ENCODE peak calls at places on chromosomes 2 and 18, in four cellular contexts. V is activated gamma-delta T cell treated with Interleukin-2 at 50 U/mL for 16 hours; A is iPS-NIHi11; S is stimulated activated CD4-positive, alpha-beta T cell treated with anti-CD3 and anti-CD28 coated beads, Interleukin-2, amount 100 ng/mL, for 24 hours. U is an unnamed sample.

GRCh38 chr2:101232770-101233169 is 19.9 kb upstream of the CNOT11 start:
- DNase-seq in V (no peak), A (no peak), S (no peak), U (no peak)

GRCh38 chr2:211611061-211611518 is 927.5 kb downstream of the ERBB4 start:
- DNase-seq in V (no peak), A (no peak), S (peak; percentile 17), U (no peak)

GRCh38 chr2:84958135-84959044 is 12.6 kb upstream of the KCMF1 start:
- DNase-seq in V (no peak), A (peak; percentile 74), S (no peak), U (peak; percentile 36)

GRCh38 chr2:232292395-232293154 is 86.0 kb upstream of the ALPP start:
- DNase-seq in V (peak; percentile 40), A (peak; percentile 80), S (peak; percentile 52), U (peak; percentile 43)

GRCh38 chr2:37061312-37061711 is 22.9 kb downstream of the HEATR5B start:
- DNase-seq in V (no peak), A (no peak), S (no peak), U (no peak)

GRCh38 chr2:1990151-1990589 is 245.9 kb upstream of the PXDN start:
- DNase-seq in V (no peak), A (no peak), S (no peak), U (no peak)

GRCh38 chr2:202377308-202377736 is 1.2 kb downstream of the BMPR2 start:
- DNase-seq in V (no peak), A (peak; percentile 46), S (peak; percentile 25), U (peak; percentile 30)

GRCh38 chr18:7871560-7872456 is 304.7 kb downstream of the PTPRM start:
- DNase-seq in V (no peak), A (no peak), S (no peak), U (no peak)

GRCh38 chr2:170177950-170178781 is at the start of gene MYO3B:
- DNase-seq in V (no peak), A (no peak), S (no peak), U (no peak)

GRCh38 chr18:24089059-24089458 is 49.8 kb upstream of the CABYR start:
- DNase-seq in V (no peak), A (no peak), S (no peak), U (no peak)

GRCh38 chr2:138589663-138590062 is 88.1 kb downstream of the SPOPL start:
- DNase-seq in V (no peak), A (no peak), S (no peak), U (no peak)

GRCh38 chr2:219155054-219155644 is 5.5 kb downstream of the NHEJ1 start:
- DNase-seq in V (peak; percentile 23), A (peak; percentile 70), S (peak; percentile 44), U (no peak)

GRCh38 chr2:217065695-217066405 is 206.0 kb upstream of the TNP1 start:
- DNase-seq in V (no peak), A (no peak), S (no peak), U (no peak)

GRCh38 chr2:19312949-19313348 is 45.5 kb downstream of the OSR1 start:
- DNase-seq in V (no peak), A (peak; percentile 20), S (no peak), U (no peak)

GRCh38 chr2:31297751-31298150 is 63.8 kb downstream of the EHD3 start:
- DNase-seq in V (no peak), A (no peak), S (no peak), U (no peak)

GRCh38 chr2:64325852-64326577 is 127.9 kb upstream of the LGALSL start:
- DNase-seq in V (peak; percentile 44), A (no peak), S (peak; percentile 61), U (no peak)

U was measured in left colon.